ENCODE peak calls at places on chromosome 14, in six cellular contexts. Z is sigmoid colon; M is gastrocnemius medialis; F is CD8-positive, alpha-beta memory T cell; J is neural crest cell; K is OCI-M1. R is an unnamed sample.

GRCh38 chr14:75059642-75060041 is 4.2 kb downstream of the ACYP1 start:
- DNase-seq in Z (no peak), M (no peak), F (no peak), J (no peak), K (no peak), R (no peak)

GRCh38 chr14:76034566-76034965 is 49.0 kb downstream of the IFT43 start:
- DNase-seq in Z (no peak), M (no peak), F (no peak), J (no peak), K (no peak), R (no peak)

GRCh38 chr14:37247777-37248461 is 50.2 kb downstream of the MIPOL1 start:
- DNase-seq in Z (no peak), M (no peak), F (no peak), J (no peak), K (no peak), R (no peak)

GRCh38 chr14:38145142-38145541 is 62.6 kb upstream of the SSTR1 start:
- DNase-seq in Z (no peak), M (no peak), F (no peak), J (no peak), K (no peak), R (no peak)

GRCh38 chr14:24595046-24595808 is 14.3 kb downstream of the GZMH start:
- DNase-seq in Z (no peak), M (no peak), F (no peak), J (no peak), K (no peak), R (no peak)

GRCh38 chr14:50357124-50357523 is 39.6 kb downstream of the CDKL1 start:
- DNase-seq in Z (no peak), M (no peak), F (no peak), J (no peak), K (no peak), R (no peak)

GRCh38 chr14:75579882-75580281 is 1.5 kb downstream of the FLVCR2 start:
- DNase-seq in Z (peak), M (peak), F (no peak), J (no peak), K (no peak), R (no peak)

GRCh38 chr14:103517626-103518415 is 4.8 kb downstream of the CKB start:
- DNase-seq in Z (peak), M (no peak), F (peak), J (no peak), K (no peak), R (no peak)

GRCh38 chr14:95482967-95483842 is 33.2 kb downstream of the SYNE3 start:
- DNase-seq in Z (peak), M (peak), F (no peak), J (no peak), K (no peak), R (no peak)

GRCh38 chr14:24403294-24404013 is 4.7 kb downstream of the NYNRIN start:
- DNase-seq in Z (peak), M (no peak), F (no peak), J (no peak), K (no peak), R (no peak)

GRCh38 chr14:104702106-104702505 is 12.7 kb downstream of the INF2 start:
- DNase-seq in Z (no peak), M (no peak), F (no peak), J (no peak), K (no peak), R (no peak)

GRCh38 chr14:23551266-23552028 is at the start of gene ZFHX2:
- DNase-seq in Z (no peak), M (peak), F (peak), J (peak), K (peak), R (peak)